ENCODE peak calls at places on chromosomes 16 and 17, in ten cellular contexts. V is adrenal gland, P is Caco-2, Q is GM23338, Z is body of pancreas, M is mesendoderm, R is fibroblast of lung, N is neural progenitor cell, C is GM12878, K is tibial artery. O is an unnamed sample.

GRCh38 chr16:85446846-85447656 is 166.1 kb upstream of the GSE1 start:
- DNase-seq in V (no peak), P (no peak), Q (no peak), Z (peak; percentile 69), M (no peak), R (no peak), N (no peak), C (peak; percentile 39), K (no peak), O (no peak)

GRCh38 chr17:75440738-75441448 is 15.5 kb upstream of the TMEM94 start:
- DNase-seq in V (peak; percentile 37), P (no peak), Q (no peak), Z (no peak), M (no peak), R (peak; percentile 50), N (no peak), C (no peak), K (no peak), O (no peak)

GRCh38 chr17:47966079-47966519 is 4.8 kb upstream of the CDK5RAP3 start:
- DNase-seq in V (no peak), P (peak; percentile 96), Q (no peak), Z (peak; percentile 47), M (no peak), R (no peak), N (no peak), C (no peak), K (no peak), O (no peak)

GRCh38 chr17:2701996-2702741 is 9.4 kb downstream of the CLUH start:
- DNase-seq in V (no peak), P (peak; percentile 23), Q (peak; percentile 50), Z (peak; percentile 8), M (peak; percentile 38), R (no peak), N (no peak), C (no peak), K (no peak), O (no peak)

GRCh38 chr16:8863594-8864424 is 5.0 kb downstream of the CARHSP1 start:
- DNase-seq in V (peak; percentile 94), P (peak; percentile 94), Q (peak; percentile 51), Z (peak; percentile 95), M (peak; percentile 84), R (peak; percentile 38), N (peak; percentile 23), C (no peak), K (no peak), O (no peak)

GRCh38 chr16:35574454-35575431 is 2115.3 kb downstream of the TP53TG3F start:
- DNase-seq in V (no peak), P (no peak), Q (no peak), Z (no peak), M (no peak), R (no peak), N (no peak), C (no peak), K (no peak), O (no peak)

GRCh38 chr17:51913491-51913890 is 245.0 kb downstream of the CA10 start:
- DNase-seq in V (no peak), P (no peak), Q (no peak), Z (no peak), M (peak; percentile 10), R (no peak), N (no peak), C (no peak), K (no peak), O (no peak)

GRCh38 chr16:55760665-55761035 is 72.2 kb downstream of the CES1 start:
- DNase-seq in V (no peak), P (no peak), Q (no peak), Z (no peak), M (no peak), R (no peak), N (no peak), C (no peak), K (no peak), O (no peak)

GRCh38 chr16:12208341-12209035 is 232.0 kb downstream of the SNX29 start:
- DNase-seq in V (no peak), P (no peak), Q (no peak), Z (no peak), M (no peak), R (no peak), N (no peak), C (no peak), K (no peak), O (no peak)

GRCh38 chr17:75271955-75272847 is 1.2 kb upstream of the MIF4GD start:
- DNase-seq in V (peak; percentile 80), P (no peak), Q (no peak), Z (peak; percentile 44), M (no peak), R (peak; percentile 65), N (no peak), C (no peak), K (no peak), O (no peak)

GRCh38 chr17:72119280-72119962 is 1.4 kb upstream of the SOX9 start:
- DNase-seq in V (no peak), P (no peak), Q (peak; percentile 55), Z (no peak), M (no peak), R (no peak), N (no peak), C (no peak), K (no peak), O (no peak)

GRCh38 chr16:66695474-66695934 is 1.0 kb downstream of the CMTM4 start:
- DNase-seq in V (no peak), P (no peak), Q (no peak), Z (no peak), M (no peak), R (no peak), N (no peak), C (no peak), K (no peak), O (no peak)

GRCh38 chr17:15914400-15915165 is 30.3 kb upstream of the ADORA2B start:
- DNase-seq in V (no peak), P (no peak), Q (no peak), Z (no peak), M (peak; percentile 35), R (peak; percentile 56), N (no peak), C (no peak), K (no peak), O (no peak)

GRCh38 chr17:64969046-64969501 is 49.8 kb upstream of the LRRC37A3 start:
- DNase-seq in V (no peak), P (no peak), Q (no peak), Z (no peak), M (no peak), R (no peak), N (no peak), C (no peak), K (no peak), O (no peak)

DNA sequence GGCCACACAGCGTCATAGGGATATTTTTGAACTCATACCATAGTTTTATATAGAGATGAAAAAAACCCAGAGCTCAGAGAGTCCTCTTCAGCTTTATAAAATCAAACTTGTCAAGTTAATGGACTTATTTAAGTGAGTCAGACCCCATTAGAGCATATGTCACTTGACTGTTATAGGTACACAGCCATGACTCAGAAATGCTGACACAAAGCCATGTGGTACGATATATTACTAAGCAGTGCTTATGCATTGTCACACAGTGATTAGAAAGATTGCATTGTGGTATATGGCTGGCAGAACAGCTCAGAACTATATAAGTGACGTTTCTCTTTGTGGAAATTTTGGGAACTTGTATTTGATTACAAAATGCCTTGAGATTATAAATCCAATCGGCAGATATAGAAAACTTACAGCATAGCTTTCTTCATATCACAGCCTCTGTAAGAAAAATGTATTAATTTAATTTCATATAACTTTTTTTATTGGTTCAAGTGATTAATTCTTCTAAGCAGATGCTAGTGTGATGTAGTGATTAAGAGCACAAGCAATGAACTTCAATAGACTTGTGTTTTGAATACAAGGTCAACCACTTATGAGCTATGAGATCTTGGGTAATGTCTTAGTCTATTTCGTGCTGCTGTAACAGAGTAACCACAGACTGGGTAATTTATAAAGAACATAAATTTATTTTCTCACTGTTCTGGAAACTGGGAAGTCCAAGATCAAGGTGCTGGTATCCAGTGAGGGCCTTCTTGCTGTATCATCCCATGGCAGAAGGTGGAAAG is 25.8 kb upstream of the GINS3 start:
- DNase-seq in V (no peak), P (no peak), Q (no peak), Z (no peak), M (no peak), R (peak; percentile 83), N (no peak), C (no peak), K (no peak), O (no peak)
- H3K4me1 ChIP-seq in V (no peaks in the 10 kb centered on the region), P (no peaks in the 10 kb centered on the region), Q (no peaks in the 10 kb centered on the region), Z (no peaks in the 10 kb centered on the region), M (no peaks in the 10 kb centered on the region), R (no peaks in the 10 kb centered on the region), N (peaks cover 17% of the 10 kb centered on the region), C (no peaks in the 10 kb centered on the region), K (no peaks in the 10 kb centered on the region), O (no peaks in the 10 kb centered on the region)

GRCh38 chr17:998111-998510 is 1.2 kb downstream of the TIMM22 start:
- DNase-seq in V (no peak), P (no peak), Q (no peak), Z (no peak), M (no peak), R (no peak), N (no peak), C (no peak), K (no peak), O (no peak)
- H3K4me1 ChIP-seq in V (peaks cover 48% of the 10 kb centered on the region), P (peaks cover 10% of the 10 kb centered on the region), Q (peaks cover 7% of the 10 kb centered on the region), Z (peaks cover 14% of the 10 kb centered on the region), M (no peaks in the 10 kb centered on the region), R (peaks cover 43% of the 10 kb centered on the region), N (peaks cover 4% of the 10 kb centered on the region), C (peaks cover 6% of the 10 kb centered on the region), K (peaks cover 45% of the 10 kb centered on the region), O (peaks cover 57% of the 10 kb centered on the region)

DNA sequence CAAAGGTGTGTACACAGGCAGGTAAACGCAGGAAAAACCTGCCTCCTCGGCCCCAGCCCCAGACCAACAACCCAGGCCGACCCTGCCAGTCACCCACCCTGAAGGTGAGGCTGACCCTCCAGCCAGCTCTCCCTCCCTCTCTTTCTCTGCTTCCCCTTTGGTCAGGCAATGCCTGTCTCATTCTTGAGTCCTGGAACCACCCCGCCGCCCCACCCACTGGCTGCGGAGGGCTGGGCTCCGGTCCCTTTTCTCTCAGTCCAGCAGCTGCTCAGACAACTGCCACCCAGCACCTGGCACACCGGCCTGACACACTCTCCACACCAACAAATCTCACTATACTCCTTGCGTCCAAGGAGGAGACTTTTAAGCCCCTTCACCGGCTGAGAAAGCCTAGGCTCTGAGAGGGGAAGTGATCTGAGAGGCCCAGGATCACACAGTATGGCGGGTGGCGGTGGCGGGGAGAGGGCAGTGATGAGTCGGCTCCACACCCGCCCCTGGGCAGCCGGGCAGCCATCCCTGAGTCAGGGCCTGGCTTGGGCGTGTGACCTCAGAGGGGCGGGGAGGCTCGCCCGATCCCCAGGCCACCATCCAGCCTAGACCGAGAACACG is 687 bp downstream of the FLII start:
- DNase-seq in V (peak; percentile 91), P (peak; percentile 77), Q (peak; percentile 75), Z (peak; percentile 83), M (peak; percentile 84), R (peak; percentile 65), N (peak; percentile 83), C (no peak), K (peak; percentile 86), O (peak; percentile 72)
- H3K4me1 ChIP-seq in V (peaks cover 48% of the 10 kb centered on the region), P (peaks cover 31% of the 10 kb centered on the region), Q (peaks cover 20% of the 10 kb centered on the region), Z (peaks cover 48% of the 10 kb centered on the region), M (peaks cover 3% of the 10 kb centered on the region), R (peaks cover 24% of the 10 kb centered on the region), N (peaks cover 19% of the 10 kb centered on the region), C (peaks cover 21% of the 10 kb centered on the region), K (peaks cover 39% of the 10 kb centered on the region), O (peaks cover 21% of the 10 kb centered on the region)

DNA sequence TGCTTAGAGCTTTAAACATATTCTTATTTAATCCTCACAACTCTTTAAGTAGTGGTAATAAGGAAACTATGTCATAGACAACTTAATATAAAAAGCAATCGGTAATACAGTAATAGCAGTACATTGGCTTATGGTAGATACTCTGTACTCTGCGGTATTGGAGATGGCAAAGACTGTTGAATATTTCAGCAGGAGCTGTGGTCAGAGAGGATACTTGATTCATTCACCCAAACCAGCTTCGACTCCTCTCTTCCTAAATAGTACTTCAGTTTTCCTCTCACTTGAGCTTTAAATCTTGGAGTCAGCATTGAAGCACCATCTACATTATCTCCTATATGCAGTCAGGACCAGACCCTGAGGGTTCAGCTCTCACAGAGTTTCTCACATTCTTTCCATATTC is 169.3 kb downstream of the CYB561 start:
- DNase-seq in V (no peak), P (no peak), Q (no peak), Z (no peak), M (peak; percentile 33), R (peak; percentile 67), N (no peak), C (no peak), K (no peak), O (no peak)
- H3K4me1 ChIP-seq in V (peaks cover 23% of the 10 kb centered on the region), P (no peaks in the 10 kb centered on the region), Q (peaks cover 3% of the 10 kb centered on the region), Z (peaks cover 5% of the 10 kb centered on the region), M (no peaks in the 10 kb centered on the region), R (peaks cover 24% of the 10 kb centered on the region), N (peaks cover 5% of the 10 kb centered on the region), C (peaks cover 7% of the 10 kb centered on the region), K (no peaks in the 10 kb centered on the region), O (peaks cover 4% of the 10 kb centered on the region)